ENCODE peak calls at places on chromosomes 16 and 17, in six cellular contexts. P is PC-3, T is OCI-LY7, M is GM23338, J is neural progenitor cell, W is MM.1S. F is an unnamed sample. For H3K4me1, the result is how much of the 10 kb centered on the place peaks cover.

GRCh38 chr16:86854058-86854621 is 275.8 kb downstream of the FOXL1 start:
- DNase-seq in P (no peak), T (no peak), M (no peak), J (no peak), W (no peak), F (peak)

GRCh38 chr17:48477235-48477634 is 47.2 kb upstream of the SKAP1 start:
- DNase-seq in P (no peak), T (no peak), M (no peak), J (no peak), W (no peak), F (no peak)

GRCh38 chr17:77585142-77585860 is 373.2 kb upstream of the TNRC6C start:
- DNase-seq in P (peak), T (no peak), M (no peak), J (no peak), W (no peak), F (no peak)

GRCh38 chr16:19542138-19542821 is 13.2 kb upstream of the VPS35L start:
- DNase-seq in P (no peak), T (no peak), M (no peak), J (no peak), W (no peak), F (peak)

GRCh38 chr17:17696075-17696474 is 14.8 kb downstream of the RAI1 start:
- DNase-seq in P (no peak), T (no peak), M (no peak), J (no peak), W (no peak), F (no peak)

GRCh38 chr17:6894206-6894528 is 62.6 kb upstream of the TEKT1 start:
- DNase-seq in P (no peak), T (peak), M (peak), J (peak), W (no peak), F (no peak)

GRCh38 chr16:2686912-2687507 is 4.7 kb downstream of the KCTD5 start:
- DNase-seq in P (no peak), T (peak), M (no peak), J (no peak), W (peak), F (no peak)

GRCh38 chr17:39096435-39097158 is 54.8 kb downstream of the PLXDC1 start:
- DNase-seq in P (no peak), T (peak), M (no peak), J (no peak), W (no peak), F (no peak)

GRCh38 chr16:4114257-4115208 is 1.7 kb downstream of the ADCY9 start:
- DNase-seq in P (no peak), T (no peak), M (no peak), J (no peak), W (no peak), F (no peak)

GRCh38 chr17:55272711-55273578 is 8.2 kb downstream of the HLF start:
- DNase-seq in P (no peak), T (no peak), M (no peak), J (no peak), W (no peak), F (no peak)
- H3K4me1 ChIP-seq in P (under half), T (under half), M (under half), J (under half), W (under half), F (under half)

GRCh38 chr17:1709971-1710806 is at the start of gene TLCD2:
- DNase-seq in P (peak), T (no peak), M (peak), J (peak), W (no peak), F (peak)

GRCh38 chr17:1712271-1712670 is 2.1 kb upstream of the TLCD2 start:
- DNase-seq in P (no peak), T (no peak), M (no peak), J (no peak), W (no peak), F (no peak)

GRCh38 chr17:1713160-1713877 is 3.1 kb upstream of the TLCD2 start:
- DNase-seq in P (no peak), T (no peak), M (no peak), J (no peak), W (no peak), F (peak)

GRCh38 chr17:1710807-1711553 is 803 bp upstream of the TLCD2 start:
- DNase-seq in P (peak), T (no peak), M (peak), J (peak), W (no peak), F (peak)

DNA sequence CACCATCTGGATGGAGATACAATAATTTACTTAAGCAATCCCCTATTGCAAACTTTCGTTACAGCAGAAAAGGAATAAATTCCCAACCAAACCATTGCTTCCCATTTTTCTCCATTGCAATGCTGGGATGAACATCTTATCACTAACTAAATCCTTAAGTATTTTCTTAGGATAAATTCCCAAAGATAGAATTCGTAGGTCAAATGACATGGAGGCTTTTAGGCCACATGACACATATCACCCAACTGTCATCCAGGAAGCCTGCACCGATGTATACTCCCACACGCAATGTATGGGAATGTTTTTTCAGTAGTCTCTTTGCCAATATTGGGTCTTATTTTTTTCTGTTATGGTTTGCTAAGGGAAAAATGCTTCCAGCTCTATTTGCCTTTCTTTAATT is 1.6 kb upstream of the TLCD2 start:
- DNase-seq in P (no peak), T (no peak), M (no peak), J (no peak), W (no peak), F (no peak)
- TF ChIP-seq CTCF in P (no peak), T (no peak), M (no peak), J (no peak), W (no peak), F (no peak)

DNA sequence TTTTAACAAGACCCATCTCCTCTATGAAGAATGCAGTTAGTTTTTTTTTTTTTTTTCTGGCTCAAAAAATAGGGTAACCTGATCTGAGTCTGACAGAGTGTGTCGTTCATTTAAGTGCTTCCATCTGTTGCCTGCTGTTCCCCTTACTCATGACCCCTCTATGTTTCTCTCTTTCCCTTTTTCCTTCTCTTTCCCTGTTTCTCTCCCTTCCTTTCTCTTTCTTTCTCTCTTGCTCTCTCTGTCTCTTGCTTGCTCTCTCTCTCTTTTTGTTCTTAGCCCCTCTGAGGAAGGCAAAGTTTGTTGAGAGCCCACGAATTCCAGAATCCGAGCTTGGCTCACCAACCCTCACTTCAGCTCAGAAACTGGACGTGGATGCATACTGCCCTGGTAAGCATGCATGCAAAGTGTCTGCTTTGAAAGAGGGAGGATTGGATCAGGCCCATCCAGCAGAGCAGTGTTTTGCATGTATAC is 185.0 kb downstream of the TANC2 start:
- DNase-seq in P (no peak), T (no peak), M (peak), J (peak), W (no peak), F (peak)
- TF ChIP-seq EZH2phosphoT487 in P (no peak), T (no peak), M (no peak), J (no peak), W (no peak), F (no peak)

DNA sequence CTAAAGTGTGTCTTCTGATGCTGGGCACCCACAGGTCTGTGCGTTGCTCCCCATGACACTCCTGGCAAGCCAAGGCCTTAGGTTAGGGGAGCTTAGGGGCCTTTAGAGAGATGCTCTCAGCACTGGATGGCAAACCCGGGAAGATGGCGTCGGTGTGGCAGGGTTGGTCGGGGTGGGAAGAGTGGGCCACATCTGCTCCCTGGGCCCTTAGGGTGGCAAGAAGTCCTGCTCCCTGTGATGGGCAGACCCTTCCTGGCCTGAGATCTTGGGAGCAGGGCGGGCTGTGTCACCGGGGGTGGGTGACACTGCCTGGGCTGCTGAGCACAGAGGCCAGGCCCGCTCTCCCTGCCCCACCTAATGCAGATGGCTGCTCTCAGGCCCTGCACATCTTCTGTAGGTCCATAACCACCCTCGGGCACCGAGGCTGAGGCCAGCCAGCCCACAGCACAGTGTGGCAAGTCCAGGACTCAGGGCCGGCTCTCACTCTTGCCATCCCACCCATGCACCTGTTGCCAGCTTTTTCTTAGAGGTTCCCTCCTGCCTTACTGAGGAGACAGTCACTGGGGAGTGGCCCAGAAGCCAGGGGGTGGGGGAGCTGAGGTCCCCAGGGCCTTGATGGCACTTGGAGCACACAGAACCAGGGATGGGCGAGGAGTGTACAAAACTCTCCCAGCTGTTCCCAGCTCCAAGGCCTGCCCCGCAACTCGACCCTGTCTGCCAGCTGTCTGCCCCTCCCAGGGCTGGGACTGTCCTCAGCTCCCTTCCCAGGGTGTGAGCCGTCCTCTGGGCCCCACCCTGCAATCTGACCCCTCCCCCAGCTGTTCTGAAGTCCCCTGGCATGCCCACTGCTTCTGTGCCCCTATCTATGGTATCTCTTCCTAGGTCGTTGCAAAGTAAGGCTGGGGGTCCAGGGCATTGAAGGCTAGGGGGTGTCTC is 4.4 kb upstream of the MTSS2 start:
- DNase-seq in P (no peak), T (no peak), M (no peak), J (no peak), W (no peak), F (no peak)
- H3K4me1 ChIP-seq in P (under half), T (under half), M (under half), J (under half), W (under half), F (half or more)

DNA sequence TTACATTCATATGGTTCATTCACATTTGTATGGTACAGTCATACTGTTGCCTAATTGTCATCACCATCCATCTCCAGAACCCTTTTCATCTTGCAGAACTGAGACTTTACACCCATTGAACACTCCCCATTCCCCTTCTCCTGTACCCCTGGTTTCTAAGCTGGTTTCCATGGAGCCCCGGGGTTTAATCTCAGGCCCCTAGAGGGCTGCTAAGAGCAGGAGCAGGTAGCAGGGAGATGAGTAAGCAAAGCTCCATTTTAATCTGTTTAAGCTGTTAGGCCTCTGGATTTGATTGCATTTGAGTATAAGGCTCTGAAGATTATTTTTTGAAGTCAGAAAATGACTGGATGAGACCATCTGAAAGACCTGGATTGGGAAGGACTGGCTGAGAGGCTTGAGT is 68.5 kb upstream of the RPL38 start:
- DNase-seq in P (no peak), T (no peak), M (no peak), J (no peak), W (no peak), F (no peak)
- TF ChIP-seq CTCF in P (no peak), T (no peak), M (no peak), J (no peak), W (no peak), F (no peak)

GRCh38 chr17:66319226-66319625 is 16.8 kb downstream of the PRKCA start:
- DNase-seq in P (no peak), T (no peak), M (no peak), J (no peak), W (no peak), F (no peak)
- TF ChIP-seq EZH2phosphoT487 in P (no peak), T (no peak), M (no peak), J (no peak), W (no peak), F (no peak)

GRCh38 chr16:31179747-31180458 is at the start of gene FUS:
- DNase-seq in P (peak), T (peak), M (peak), J (peak), W (peak), F (peak)
- H3K4me1 ChIP-seq in P (under half), T (under half), M (under half), J (under half), W (under half), F (under half)

DNA sequence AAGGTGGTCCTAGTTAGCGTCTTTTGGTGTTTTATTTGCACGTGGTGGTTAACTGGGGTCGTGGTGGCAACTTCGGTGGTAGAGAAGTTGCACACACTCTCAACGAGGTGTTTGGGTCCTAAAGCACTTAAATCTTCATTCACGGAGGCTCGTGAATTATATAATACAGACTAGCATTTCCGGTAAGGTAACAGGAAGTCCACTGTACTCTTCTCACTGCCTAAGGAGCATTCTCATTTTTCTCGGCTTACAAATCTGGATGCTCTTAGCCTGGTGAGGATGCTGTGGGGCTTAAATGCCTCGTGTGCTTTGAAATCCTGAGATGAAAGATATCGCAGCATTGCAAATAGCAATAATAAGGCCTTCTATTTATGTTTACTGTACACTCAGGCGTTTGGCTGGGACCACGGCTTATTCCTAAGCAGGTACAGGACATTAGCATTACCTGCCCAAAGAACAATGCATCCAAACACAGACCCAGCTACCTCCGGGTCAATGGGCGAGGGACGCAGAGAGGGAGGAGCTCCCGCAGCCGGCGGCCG is 974 bp downstream of the DNAJA2 start:
- DNase-seq in P (peak), T (peak), M (peak), J (no peak), W (peak), F (peak)
- TF ChIP-seq CTCF in P (no peak), T (no peak), M (no peak), J (no peak), W (no peak), F (no peak)

GRCh38 chr16:78519896-78520295 is 420.4 kb downstream of the WWOX start:
- DNase-seq in P (no peak), T (no peak), M (no peak), J (no peak), W (no peak), F (no peak)

GRCh38 chr16:78520470-78520869 is 421.0 kb downstream of the WWOX start:
- DNase-seq in P (no peak), T (no peak), M (no peak), J (no peak), W (no peak), F (no peak)

GRCh38 chr16:78523212-78523995 is 423.9 kb downstream of the WWOX start:
- DNase-seq in P (no peak), T (no peak), M (no peak), J (no peak), W (no peak), F (no peak)

GRCh38 chr16:78524066-78524595 is 424.7 kb downstream of the WWOX start:
- DNase-seq in P (peak), T (no peak), M (no peak), J (no peak), W (no peak), F (no peak)

GRCh38 chr16:78522327-78522726 is 422.9 kb downstream of the WWOX start:
- DNase-seq in P (no peak), T (no peak), M (no peak), J (no peak), W (no peak), F (no peak)
- TF ChIP-seq EZH2phosphoT487 in P (no peak), T (no peak), M (no peak), J (no peak), W (no peak), F (no peak)

GRCh38 chr16:89971495-89972243 is 23.1 kb downstream of the DEF8 start:
- DNase-seq in P (no peak), T (no peak), M (no peak), J (no peak), W (no peak), F (no peak)
- H3K4me1 ChIP-seq in P (under half), T (under half), M (under half), J (under half), W (under half), F (under half)